ENCODE peak calls at places on chromosomes 7 and 10, in nine cellular contexts. S is brain microvascular endothelial cell, M is PC-3, N is foreskin fibroblast, F is dorsolateral prefrontal cortex, P is B cell, T is upper lobe of right lung, C is lower leg skin, I is nephron progenitor cell. Y is an unnamed sample.

GRCh38 chr7:98976396-98977185 is 98.3 kb downstream of the TRRAP start:
- DNase-seq in F (peak; percentile 11), S (no peak), M (no peak), N (no peak), P (no peak), I (no peak), T (peak; percentile 58), C (peak; percentile 59), Y (no peak)

GRCh38 chr7:108972009-108972408 is 402.3 kb downstream of the DNAJB9 start:
- DNase-seq in S (no peak), M (no peak), P (no peak), F (no peak), I (no peak), C (no peak), T (no peak), N (no peak), Y (no peak)

GRCh38 chr10:63438506-63439498 is 27.0 kb downstream of the JMJD1C start:
- DNase-seq in F (no peak), C (no peak), P (no peak), N (no peak), M (no peak), T (no peak), I (no peak), S (peak; percentile 38), Y (no peak)

GRCh38 chr10:78432582-78432981 is 398.9 kb downstream of the RPS24 start:
- DNase-seq in C (peak; percentile 82), S (no peak), T (no peak), N (no peak), P (no peak), F (no peak), M (peak; percentile 69), I (no peak), Y (no peak)

GRCh38 chr10:35722636-35723420 is 80.7 kb upstream of the FZD8 start:
- DNase-seq in N (no peak), I (no peak), T (no peak), C (no peak), S (no peak), F (no peak), M (no peak), P (no peak), Y (no peak)

GRCh38 chr7:3105856-3106255 is 62.2 kb upstream of the CARD11 start:
- DNase-seq in I (no peak), N (no peak), M (no peak), S (no peak), F (no peak), T (no peak), P (no peak), C (no peak), Y (no peak)

GRCh38 chr7:47351233-47352154 is 230.4 kb downstream of the TNS3 start:
- DNase-seq in M (no peak), I (no peak), C (peak; percentile 80), F (no peak), N (no peak), P (no peak), T (peak; percentile 58), S (no peak), Y (no peak)

GRCh38 chr10:66983482-66983818 is 57.6 kb downstream of the LRRTM3 start:
- DNase-seq in N (no peak), P (no peak), F (no peak), M (no peak), C (no peak), S (no peak), T (no peak), I (no peak), Y (no peak)

GRCh38 chr10:121644501-121644900 is 46.3 kb upstream of the FGFR2 start:
- DNase-seq in I (peak; percentile 36), N (no peak), C (no peak), M (no peak), S (no peak), T (peak; percentile 44), P (no peak), F (no peak), Y (no peak)

GRCh38 chr10:30984563-30985328 is 46.9 kb downstream of the ZNF438 start:
- DNase-seq in I (no peak), S (no peak), P (no peak), C (no peak), M (peak; percentile 59), N (no peak), F (no peak), T (no peak), Y (no peak)

GRCh38 chr10:31751401-31752080 is 177.1 kb downstream of the ARHGAP12 start:
- DNase-seq in M (no peak), T (no peak), N (no peak), F (no peak), S (no peak), C (no peak), I (no peak), P (no peak), Y (no peak)

GRCh38 chr7:31890198-31890597 is 180.0 kb downstream of the PDE1C start:
- DNase-seq in F (no peak), T (no peak), I (no peak), M (no peak), C (no peak), S (no peak), N (no peak), P (no peak), Y (no peak)

GRCh38 chr10:69577268-69578232 is 4.3 kb upstream of the NEUROG3 start:
- DNase-seq in N (no peak), F (no peak), T (no peak), P (no peak), M (no peak), I (no peak), C (peak; percentile 63), S (no peak), Y (no peak)

GRCh38 chr10:132997517-132998265 is 55.3 kb upstream of the CFAP46 start:
- DNase-seq in M (no peak), P (no peak), F (no peak), I (no peak), N (no peak), S (no peak), T (no peak), C (no peak), Y (no peak)

GRCh38 chr10:62048473-62048872 is 147.0 kb downstream of the ARID5B start:
- DNase-seq in M (no peak), P (no peak), S (no peak), N (no peak), I (no peak), T (no peak), F (no peak), C (no peak), Y (no peak)

DNA sequence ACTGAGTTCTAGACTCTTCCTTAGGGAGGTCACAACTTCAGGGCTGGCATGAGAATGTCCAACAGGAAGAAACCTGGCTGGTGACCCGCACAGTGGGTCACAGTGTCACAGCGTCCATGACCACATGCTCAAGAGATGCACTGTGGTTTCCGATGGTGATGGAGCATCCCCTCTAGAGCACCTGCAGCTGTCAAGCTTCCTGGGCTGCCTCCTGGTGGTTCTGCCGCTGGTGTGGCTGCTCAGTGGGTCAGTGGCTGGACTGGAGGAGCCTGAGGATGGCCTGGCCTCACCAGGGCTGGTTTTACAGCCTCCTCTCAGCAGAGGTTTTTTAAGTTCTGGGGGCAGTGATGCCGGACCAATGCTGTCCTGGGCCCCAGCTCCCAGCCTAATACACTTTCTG is 149.3 kb downstream of the SH3PXD2A start:
- DNase-seq in C (no peak), P (no peak), S (no peak), F (no peak), T (no peak), N (no peak), I (no peak), M (no peak), Y (no peak)
- TF ChIP-seq CTCF in C (no peak), P (no peak), S (peak; percentile 20), F (no peak), T (no peak), N (no peak), I (no peak), M (no peak), Y (peak; percentile 33)

GRCh38 chr10:12417341-12417740 is 68.0 kb downstream of the CAMK1D start:
- DNase-seq in M (no peak), C (no peak), S (no peak), N (no peak), T (no peak), P (no peak), I (no peak), F (no peak), Y (no peak)

GRCh38 chr10:12420530-12421117 is 71.3 kb downstream of the CAMK1D start:
- DNase-seq in N (no peak), I (no peak), T (no peak), C (no peak), P (no peak), S (no peak), F (no peak), M (no peak), Y (no peak)

GRCh38 chr10:12418000-12418399 is 68.7 kb downstream of the CAMK1D start:
- DNase-seq in M (no peak), I (no peak), P (no peak), C (peak; percentile 92), N (peak; percentile 21), T (peak; percentile 19), F (no peak), S (no peak), Y (no peak)

GRCh38 chr10:12419279-12419847 is 70.0 kb downstream of the CAMK1D start:
- DNase-seq in M (peak; percentile 88), S (peak; percentile 98), F (no peak), P (no peak), C (no peak), I (no peak), N (peak; percentile 82), T (no peak), Y (no peak)

GRCh38 chr10:12418725-12419278 is 69.5 kb downstream of the CAMK1D start:
- DNase-seq in M (no peak), C (no peak), P (no peak), N (no peak), F (no peak), S (no peak), I (no peak), T (peak; percentile 33), Y (no peak)
- TF ChIP-seq CTCF in M (no peak), C (no peak), P (no peak), N (no peak), F (no peak), S (no peak), I (no peak), T (no peak), Y (no peak)

DNA sequence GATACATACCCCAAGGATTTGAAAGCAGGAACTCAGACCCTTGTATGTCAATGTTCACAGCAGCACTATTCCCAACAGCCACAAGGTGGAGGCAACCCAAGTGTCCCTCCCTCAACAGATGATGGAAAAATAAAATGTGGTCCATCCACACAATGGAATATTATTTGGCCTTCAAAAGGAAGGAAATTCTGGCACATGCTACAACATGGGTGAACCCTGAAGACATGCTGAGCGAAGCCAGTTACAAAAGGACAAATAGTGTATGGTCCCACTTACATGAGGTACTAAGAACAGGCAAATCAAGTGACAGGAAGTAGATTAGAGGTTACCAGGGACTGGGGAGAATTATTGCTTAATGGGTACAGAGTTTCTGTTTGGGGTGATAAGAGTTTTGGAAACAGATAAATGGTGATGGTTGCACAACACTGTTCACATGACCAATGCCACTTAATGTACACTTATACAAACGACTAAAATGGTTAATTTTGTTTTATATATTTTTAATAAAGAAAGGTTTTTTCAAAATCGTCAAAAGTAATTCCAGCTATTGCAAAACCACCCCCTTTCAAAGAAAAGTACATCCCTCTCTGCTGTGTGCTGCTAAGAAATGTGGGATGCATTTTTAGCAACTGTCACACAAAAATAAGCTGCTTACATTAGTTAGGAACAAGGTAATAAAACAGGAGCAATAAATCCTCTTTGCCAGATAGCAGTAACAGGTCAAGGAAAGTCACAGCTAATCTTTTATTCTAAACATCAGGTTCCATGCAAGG is 85.7 kb downstream of the GRB10 start:
- DNase-seq in C (no peak), F (no peak), P (no peak), S (no peak), N (no peak), I (no peak), M (peak; percentile 46), T (no peak), Y (no peak)
- TF ChIP-seq CTCF in C (no peak), F (peak; percentile 23), P (peak; percentile 12), S (peak; percentile 75), N (peak; percentile 41), I (no peak), M (peak; percentile 73), T (peak; percentile 51), Y (peak; percentile 77)

GRCh38 chr10:125370578-125370977 is 210.2 kb upstream of the CTBP2 start:
- DNase-seq in S (no peak), C (no peak), P (no peak), T (no peak), F (no peak), I (peak; percentile 79), N (no peak), M (no peak), Y (no peak)
- TF ChIP-seq CTCF in S (peak; percentile 12), C (no peak), P (no peak), T (no peak), F (no peak), I (peak; percentile 51), N (no peak), M (peak; percentile 25), Y (no peak)

Y was measured in chondrocyte.